ENCODE peak calls at places on chromosomes 12 and 14, in nine cellular contexts. J is amniotic stem cell; D is cerebellar cortex; C is NCI-H1417; E is pons; M is neuronal stem cell; V is T-helper 17 cell; K is activated CD4-positive, alpha-beta T cell treated with anti-CD3 and anti-CD28 coated beads for 48 hours; R is astrocyte of the spinal cord. U is an unnamed sample.

GRCh38 chr14:37060496-37061260 is 111.7 kb downstream of the SLC25A21 start:
- DNase-seq in J (no peak), D (no peak), C (peak), E (no peak), M (no peak), V (no peak), K (no peak), R (no peak), U (peak)

GRCh38 chr12:109878749-109879148 is 1.6 kb downstream of the GLTP start:
- DNase-seq in J (no peak), D (no peak), C (no peak), E (no peak), M (no peak), V (no peak), K (no peak), R (no peak), U (no peak)

GRCh38 chr12:55842681-55843429 is at the start of gene MMP19:
- DNase-seq in J (peak), D (no peak), C (no peak), E (no peak), M (no peak), V (no peak), K (no peak), R (peak), U (no peak)

GRCh38 chr14:90274808-90275454 is 18.6 kb downstream of the PSMC1 start:
- DNase-seq in J (no peak), D (no peak), C (no peak), E (no peak), M (no peak), V (no peak), K (peak), R (peak), U (no peak)

GRCh38 chr12:49187184-49187583 is 1.7 kb downstream of the TUBA1A start:
- DNase-seq in J (no peak), D (peak), C (peak), E (peak), M (no peak), V (no peak), K (no peak), R (peak), U (peak)

GRCh38 chr14:61644834-61645233 is 50.5 kb upstream of the HIF1A start:
- DNase-seq in J (no peak), D (peak), C (peak), E (no peak), M (peak), V (no peak), K (no peak), R (no peak), U (no peak)

GRCh38 chr14:59997966-59998365 is 78.0 kb downstream of the LRRC9 start:
- DNase-seq in J (no peak), D (no peak), C (no peak), E (no peak), M (no peak), V (no peak), K (no peak), R (no peak), U (no peak)

GRCh38 chr14:23114669-23115491 is 4.2 kb downstream of the CEBPE start:
- DNase-seq in J (peak), D (no peak), C (peak), E (no peak), M (no peak), V (no peak), K (no peak), R (peak), U (peak)

GRCh38 chr14:92173668-92174067 is 51.9 kb downstream of the CPSF2 start:
- DNase-seq in J (no peak), D (no peak), C (no peak), E (no peak), M (no peak), V (no peak), K (no peak), R (peak), U (no peak)